ENCODE peak calls at places on chromosomes 7 and 10, in eight cellular contexts. E is GM12865, S is body of pancreas, Z is SK-N-SH, T is endodermal cell, D is bronchial epithelial cell, J is AG04450, W is fibroblast of pulmonary artery. Y is an unnamed sample.
A peak's percentile ranks its signal among the peaks of the same experiment; 100 is the strongest.

GRCh38 chr7:101201695-101202602 is 1.1 kb upstream of the MOGAT3 start:
- DNase-seq in D (no peak), Z (peak; percentile 42), J (no peak), E (no peak), S (peak; percentile 32), T (peak; percentile 78), W (no peak), Y (no peak)

GRCh38 chr7:122123746-122124145 is 20.3 kb downstream of the AASS start:
- DNase-seq in T (no peak), E (no peak), S (no peak), W (no peak), Z (no peak), J (no peak), D (peak; percentile 56), Y (no peak)

GRCh38 chr7:155369-156000 is 36.9 kb upstream of the FAM20C start:
- DNase-seq in Z (no peak), J (no peak), S (no peak), D (peak; percentile 10), E (no peak), W (no peak), T (no peak), Y (no peak)

GRCh38 chr7:112938895-112939588 is 147.6 kb downstream of the GPR85 start:
- DNase-seq in E (no peak), Z (peak; percentile 67), D (no peak), S (peak; percentile 18), W (peak; percentile 34), T (peak; percentile 88), J (no peak), Y (peak; percentile 24)

GRCh38 chr10:123301077-123301875 is 147.1 kb downstream of the BUB3 start:
- DNase-seq in E (peak; percentile 38), J (no peak), W (peak; percentile 37), S (peak; percentile 37), D (peak; percentile 34), T (peak; percentile 11), Z (peak; percentile 40), Y (peak; percentile 59)

GRCh38 chr7:136942994-136943393 is 74.5 kb downstream of the CHRM2 start:
- DNase-seq in T (no peak), D (no peak), E (no peak), S (no peak), Z (no peak), W (no peak), J (no peak), Y (no peak)

GRCh38 chr7:116715087-116715486 is 43.1 kb downstream of the MET start:
- DNase-seq in E (no peak), Z (no peak), J (no peak), D (no peak), T (no peak), W (no peak), S (no peak), Y (no peak)

GRCh38 chr7:148588168-148588890 is 2.2 kb upstream of the C7orf33 start:
- DNase-seq in D (no peak), W (no peak), J (no peak), Z (no peak), E (no peak), S (no peak), T (no peak), Y (no peak)

GRCh38 chr7:50229964-50230363 is 74.6 kb upstream of the IKZF1 start:
- DNase-seq in J (no peak), Z (no peak), E (peak; percentile 58), S (no peak), T (no peak), W (peak; percentile 2), D (no peak), Y (peak; percentile 30)
- TF ChIP-seq CTCF in J (peak; percentile 17), Z (peak; percentile 54), E (peak; percentile 66), S (no peak), T (peak; percentile 82), W (peak; percentile 20), D (no peak), Y (peak; percentile 52)

GRCh38 chr10:84088626-84089025 is 50.7 kb upstream of the GHITM start:
- DNase-seq in D (no peak), S (no peak), Z (peak; percentile 63), W (peak; percentile 21), J (no peak), E (no peak), T (no peak), Y (no peak)

GRCh38 chr10:84089162-84089561 is 50.1 kb upstream of the GHITM start:
- DNase-seq in J (no peak), E (no peak), D (no peak), Z (no peak), S (no peak), W (no peak), T (no peak), Y (no peak)

GRCh38 chr10:84078771-84079170 is 60.5 kb upstream of the GHITM start:
- DNase-seq in T (no peak), S (no peak), Z (no peak), J (no peak), W (no peak), E (no peak), D (no peak), Y (no peak)

GRCh38 chr10:84084342-84084741 is 55.0 kb upstream of the GHITM start:
- DNase-seq in D (no peak), W (no peak), S (no peak), T (no peak), Z (no peak), E (no peak), J (no peak), Y (no peak)
- TF ChIP-seq CTCF in D (no peak), W (no peak), S (no peak), T (no peak), Z (no peak), E (no peak), J (no peak), Y (no peak)

DNA sequence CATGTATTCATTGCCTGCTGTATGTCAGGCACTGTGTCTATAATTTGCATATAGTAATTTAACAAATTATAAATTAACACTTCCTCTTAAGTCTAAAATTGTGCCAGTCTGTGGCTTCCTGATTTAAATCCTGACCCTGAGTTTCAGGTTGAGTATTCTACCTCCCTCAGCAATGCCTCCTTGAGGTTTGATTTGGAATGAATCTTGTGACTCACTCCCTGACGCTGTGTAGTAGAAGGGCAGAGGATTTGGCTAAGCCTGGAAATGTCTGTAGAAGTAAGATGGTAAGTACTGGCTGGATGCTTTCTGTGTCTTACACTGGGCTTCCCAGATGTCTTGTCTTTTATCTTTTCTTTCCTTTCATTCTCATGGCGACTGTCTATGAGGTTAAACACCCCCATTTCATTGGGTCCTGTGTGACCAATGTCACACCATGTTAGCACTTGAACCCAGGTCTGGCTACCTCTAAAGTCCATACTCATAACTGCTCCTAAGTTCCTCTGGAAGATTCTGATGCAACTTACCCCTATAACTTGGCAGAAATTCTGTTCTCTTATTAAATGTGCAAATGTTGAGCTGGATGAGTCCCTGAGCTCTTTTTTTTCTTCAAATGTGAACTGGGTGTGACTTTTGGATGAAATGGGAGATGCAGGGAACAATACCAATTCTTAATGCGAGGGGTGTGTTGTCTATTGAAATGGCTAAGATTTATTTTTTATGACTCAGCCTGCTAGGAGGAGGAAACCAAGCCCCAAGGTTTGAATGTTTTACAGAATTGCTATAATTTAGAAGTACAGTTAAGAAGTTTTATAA is 48.5 kb downstream of the PLCE1 start:
- DNase-seq in T (peak; percentile 51), W (peak; percentile 62), S (no peak), Z (no peak), J (peak; percentile 18), D (peak; percentile 79), E (peak; percentile 5), Y (peak; percentile 54)
- TF ChIP-seq CTCF in T (peak; percentile 55), W (peak; percentile 32), S (no peak), Z (peak; percentile 42), J (peak; percentile 45), D (peak; percentile 26), E (no peak), Y (peak; percentile 17)

GRCh38 chr7:118870187-118870586 is 645.7 kb downstream of the ANKRD7 start:
- DNase-seq in S (no peak), T (peak; percentile 59), J (no peak), D (peak; percentile 35), W (no peak), E (peak; percentile 26), Z (no peak), Y (peak; percentile 32)
- TF ChIP-seq CTCF in S (no peak), T (peak; percentile 73), J (peak; percentile 8), D (peak; percentile 49), W (no peak), E (peak; percentile 37), Z (peak; percentile 41), Y (peak; percentile 35)

GRCh38 chr7:142616121-142616643 is 133.1 kb upstream of the PRSS1 start:
- DNase-seq in J (no peak), W (no peak), Z (no peak), S (no peak), E (no peak), D (no peak), T (no peak), Y (no peak)

GRCh38 chr7:142615508-142615907 is 133.8 kb upstream of the PRSS1 start:
- DNase-seq in E (no peak), T (no peak), W (no peak), J (no peak), D (no peak), S (no peak), Z (no peak), Y (no peak)

GRCh38 chr7:142614116-142614515 is 135.2 kb upstream of the PRSS1 start:
- DNase-seq in T (no peak), Z (no peak), D (peak; percentile 40), E (no peak), W (no peak), S (no peak), J (no peak), Y (no peak)

GRCh38 chr7:142618655-142619351 is 130.5 kb upstream of the PRSS1 start:
- DNase-seq in S (no peak), E (no peak), W (no peak), Z (no peak), J (no peak), D (no peak), T (no peak), Y (no peak)

DNA sequence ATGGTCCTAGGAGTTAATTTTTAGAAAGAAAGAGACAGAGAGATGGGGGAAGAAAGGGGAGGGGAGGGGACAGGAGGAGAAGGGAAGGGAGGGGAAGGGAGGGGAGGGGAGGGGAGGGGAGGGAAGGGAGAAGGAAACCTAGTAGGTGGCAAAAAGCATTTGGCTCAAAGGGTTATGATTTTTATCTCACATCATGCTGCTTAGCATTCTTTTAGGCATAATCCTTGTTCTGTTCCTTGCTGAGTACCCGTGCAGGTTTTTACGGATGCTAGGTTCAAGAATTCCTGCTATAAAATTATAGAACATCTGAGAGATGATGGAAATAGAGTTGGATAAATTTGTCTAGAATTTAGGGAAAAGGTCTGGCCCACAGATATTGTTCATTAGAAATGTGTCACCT is 132.4 kb upstream of the PRSS1 start:
- DNase-seq in S (no peak), J (no peak), D (no peak), E (no peak), W (no peak), T (no peak), Z (no peak), Y (no peak)
- TF ChIP-seq CTCF in S (no peak), J (no peak), D (no peak), E (no peak), W (no peak), T (no peak), Z (no peak), Y (no peak)

GRCh38 chr7:127478040-127478386 is 85.5 kb upstream of the ZNF800 start:
- DNase-seq in Z (no peak), E (no peak), W (no peak), D (no peak), T (no peak), J (no peak), S (no peak), Y (no peak)
- TF ChIP-seq CTCF in Z (peak; percentile 21), E (no peak), W (no peak), D (no peak), T (peak; percentile 51), J (no peak), S (no peak), Y (no peak)

Y was measured in MCF 10A.